ENCODE peak calls at places on chromosomes 13 and 19, in eight cellular contexts. One of them, this sample, is unnamed.

GRCh38 chr13:113203507-113204377 is 4.7 kb downstream of the PCID2 start:
- DNase-seq in GM23338: no peak
- DNase-seq in spleen: no peak
- DNase-seq in astrocyte of the spinal cord: no peak
- DNase-seq in heart right ventricle: peak
- DNase-seq in H1: no peak
- DNase-seq in body of pancreas: no peak
- DNase-seq in ascending aorta: no peak
- DNase-seq in this sample: no peak

GRCh38 chr13:99693812-99694211 is 192.5 kb downstream of the TM9SF2 start:
- DNase-seq in GM23338: no peak
- DNase-seq in spleen: no peak
- DNase-seq in astrocyte of the spinal cord: no peak
- DNase-seq in heart right ventricle: no peak
- DNase-seq in H1: no peak
- DNase-seq in body of pancreas: no peak
- DNase-seq in ascending aorta: no peak
- DNase-seq in this sample: no peak

GRCh38 chr13:27043013-27043412 is 128.6 kb downstream of the USP12 start:
- DNase-seq in GM23338: peak
- DNase-seq in spleen: no peak
- DNase-seq in astrocyte of the spinal cord: peak
- DNase-seq in heart right ventricle: peak
- DNase-seq in H1: peak
- DNase-seq in body of pancreas: no peak
- DNase-seq in ascending aorta: no peak
- DNase-seq in this sample: peak

GRCh38 chr19:49890349-49891311 is 6.1 kb downstream of the IL4I1 start:
- DNase-seq in GM23338: peak
- DNase-seq in spleen: peak
- DNase-seq in astrocyte of the spinal cord: no peak
- DNase-seq in heart right ventricle: no peak
- DNase-seq in H1: no peak
- DNase-seq in body of pancreas: peak
- DNase-seq in ascending aorta: no peak
- DNase-seq in this sample: peak

GRCh38 chr13:84607614-84608013 is 725.3 kb upstream of the SLITRK1 start:
- DNase-seq in GM23338: no peak
- DNase-seq in spleen: no peak
- DNase-seq in astrocyte of the spinal cord: peak
- DNase-seq in heart right ventricle: no peak
- DNase-seq in H1: no peak
- DNase-seq in body of pancreas: no peak
- DNase-seq in ascending aorta: no peak
- DNase-seq in this sample: peak

GRCh38 chr13:113491418-113491883 is 940 bp upstream of the DCUN1D2 start:
- DNase-seq in GM23338: peak
- DNase-seq in spleen: peak
- DNase-seq in astrocyte of the spinal cord: peak
- DNase-seq in heart right ventricle: peak
- DNase-seq in H1: no peak
- DNase-seq in body of pancreas: peak
- DNase-seq in ascending aorta: no peak
- DNase-seq in this sample: peak

GRCh38 chr19:40610396-40611064 is 9.4 kb downstream of the LTBP4 start:
- DNase-seq in GM23338: peak
- DNase-seq in spleen: peak
- DNase-seq in astrocyte of the spinal cord: no peak
- DNase-seq in heart right ventricle: peak
- DNase-seq in H1: no peak
- DNase-seq in body of pancreas: peak
- DNase-seq in ascending aorta: no peak
- DNase-seq in this sample: peak

GRCh38 chr19:3249408-3249807 is 24.9 kb downstream of the CELF5 start:
- DNase-seq in GM23338: peak
- DNase-seq in spleen: no peak
- DNase-seq in astrocyte of the spinal cord: no peak
- DNase-seq in heart right ventricle: no peak
- DNase-seq in H1: no peak
- DNase-seq in body of pancreas: no peak
- DNase-seq in ascending aorta: no peak
- DNase-seq in this sample: no peak

GRCh38 chr13:56378566-56378965 is 762.2 kb upstream of the PRR20A start:
- DNase-seq in GM23338: no peak
- DNase-seq in spleen: no peak
- DNase-seq in astrocyte of the spinal cord: no peak
- DNase-seq in heart right ventricle: no peak
- DNase-seq in H1: no peak
- DNase-seq in body of pancreas: no peak
- DNase-seq in ascending aorta: no peak
- DNase-seq in this sample: peak

GRCh38 chr13:35838356-35838755 is 292.8 kb downstream of the DCLK1 start:
- DNase-seq in GM23338: no peak
- DNase-seq in spleen: no peak
- DNase-seq in astrocyte of the spinal cord: peak
- DNase-seq in heart right ventricle: no peak
- DNase-seq in H1: no peak
- DNase-seq in body of pancreas: no peak
- DNase-seq in ascending aorta: no peak
- DNase-seq in this sample: peak

GRCh38 chr13:19283836-19284235 is 102.2 kb upstream of the TUBA3C start:
- DNase-seq in GM23338: no peak
- DNase-seq in spleen: no peak
- DNase-seq in astrocyte of the spinal cord: no peak
- DNase-seq in heart right ventricle: no peak
- DNase-seq in H1: no peak
- DNase-seq in body of pancreas: no peak
- DNase-seq in ascending aorta: no peak
- DNase-seq in this sample: no peak
- H3K4me3 ChIP-seq in GM23338: no peak
- H3K4me3 ChIP-seq in spleen: no peak
- H3K4me3 ChIP-seq in astrocyte of the spinal cord: no peak
- H3K4me3 ChIP-seq in heart right ventricle: no peak
- H3K4me3 ChIP-seq in H1: no peak
- H3K4me3 ChIP-seq in body of pancreas: no peak
- H3K4me3 ChIP-seq in ascending aorta: no peak
- H3K4me3 ChIP-seq in this sample: no peak

GRCh38 chr19:11197291-11198174 is at the start of gene KANK2:
- DNase-seq in GM23338: peak
- DNase-seq in spleen: peak
- DNase-seq in astrocyte of the spinal cord: peak
- DNase-seq in heart right ventricle: peak
- DNase-seq in H1: peak
- DNase-seq in body of pancreas: peak
- DNase-seq in ascending aorta: peak
- DNase-seq in this sample: peak
- TF ChIP-seq CTCF in GM23338: no peak
- TF ChIP-seq CTCF in spleen: peak
- TF ChIP-seq CTCF in astrocyte of the spinal cord: no peak
- TF ChIP-seq CTCF in heart right ventricle: no peak
- TF ChIP-seq CTCF in H1: no peak
- TF ChIP-seq CTCF in body of pancreas: peak
- TF ChIP-seq CTCF in ascending aorta: no peak
- TF ChIP-seq CTCF in this sample: no peak

DNA sequence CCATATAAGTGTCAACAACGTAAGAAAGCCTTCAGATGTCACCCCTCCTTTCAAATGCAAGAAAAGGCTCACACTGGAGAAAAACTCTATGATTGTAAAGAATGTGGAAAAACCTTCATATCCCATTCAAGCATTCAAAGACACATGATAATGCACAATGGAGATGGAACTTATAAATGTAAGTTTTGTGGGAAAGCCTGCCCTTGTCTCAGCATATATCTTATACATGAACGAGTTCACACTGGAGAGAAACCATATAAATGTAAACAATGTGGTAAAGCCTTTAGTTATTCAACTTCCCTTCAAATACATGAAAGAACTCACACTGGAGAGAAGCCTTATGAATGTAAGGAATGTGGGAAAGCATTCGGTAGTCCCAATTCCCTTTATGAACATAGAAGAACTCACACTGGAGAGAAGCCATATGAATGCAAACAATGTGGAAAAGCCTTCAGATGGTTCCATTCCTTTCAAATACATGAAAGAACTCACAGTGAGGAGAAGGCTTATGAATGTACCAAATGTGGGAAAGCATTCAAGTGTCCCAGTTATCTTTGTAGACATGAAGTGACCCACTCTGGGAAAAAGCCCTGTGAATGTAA is 11.1 kb downstream of the ZNF844 start:
- DNase-seq in GM23338: no peak
- DNase-seq in spleen: no peak
- DNase-seq in astrocyte of the spinal cord: peak
- DNase-seq in heart right ventricle: no peak
- DNase-seq in H1: no peak
- DNase-seq in body of pancreas: no peak
- DNase-seq in ascending aorta: no peak
- DNase-seq in this sample: no peak
- H3K4me3 ChIP-seq in GM23338: no peak
- H3K4me3 ChIP-seq in spleen: no peak
- H3K4me3 ChIP-seq in astrocyte of the spinal cord: no peak
- H3K4me3 ChIP-seq in heart right ventricle: no peak
- H3K4me3 ChIP-seq in H1: no peak
- H3K4me3 ChIP-seq in body of pancreas: no peak
- H3K4me3 ChIP-seq in ascending aorta: no peak
- H3K4me3 ChIP-seq in this sample: no peak

GRCh38 chr19:18915639-18916038 is 3.5 kb downstream of the COPE start:
- DNase-seq in GM23338: peak
- DNase-seq in spleen: peak
- DNase-seq in astrocyte of the spinal cord: peak
- DNase-seq in heart right ventricle: no peak
- DNase-seq in H1: no peak
- DNase-seq in body of pancreas: peak
- DNase-seq in ascending aorta: no peak
- DNase-seq in this sample: peak
- TF ChIP-seq CTCF in GM23338: peak
- TF ChIP-seq CTCF in spleen: peak
- TF ChIP-seq CTCF in astrocyte of the spinal cord: peak
- TF ChIP-seq CTCF in heart right ventricle: peak
- TF ChIP-seq CTCF in H1: peak
- TF ChIP-seq CTCF in body of pancreas: peak
- TF ChIP-seq CTCF in ascending aorta: no peak
- TF ChIP-seq CTCF in this sample: peak

DNA sequence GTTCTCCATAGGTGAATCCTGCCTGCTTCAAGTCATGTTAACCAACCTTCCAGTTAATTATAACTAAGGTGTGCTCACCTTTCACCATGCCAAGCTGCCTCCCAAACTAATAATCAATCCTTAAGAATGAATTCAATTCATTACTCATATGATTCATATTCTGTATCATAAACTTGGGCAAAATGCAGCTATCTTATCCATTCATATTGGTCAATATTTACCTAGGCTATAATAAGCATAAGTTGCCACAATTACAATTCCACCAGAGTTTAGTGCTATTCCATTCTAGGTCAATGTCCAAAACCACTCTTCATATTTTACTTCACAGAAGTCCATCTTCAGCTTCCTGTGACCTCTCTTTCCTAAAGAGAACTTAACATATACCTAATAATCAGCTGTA is 13.4 kb downstream of the ELF1 start:
- DNase-seq in GM23338: no peak
- DNase-seq in spleen: no peak
- DNase-seq in astrocyte of the spinal cord: no peak
- DNase-seq in heart right ventricle: no peak
- DNase-seq in H1: no peak
- DNase-seq in body of pancreas: no peak
- DNase-seq in ascending aorta: no peak
- DNase-seq in this sample: no peak
- H3K4me3 ChIP-seq in GM23338: no peak
- H3K4me3 ChIP-seq in spleen: no peak
- H3K4me3 ChIP-seq in astrocyte of the spinal cord: no peak
- H3K4me3 ChIP-seq in heart right ventricle: no peak
- H3K4me3 ChIP-seq in H1: no peak
- H3K4me3 ChIP-seq in body of pancreas: no peak
- H3K4me3 ChIP-seq in ascending aorta: no peak
- H3K4me3 ChIP-seq in this sample: no peak

This sample was measured in epithelial cell of esophagus.